ENCODE peak calls at places on chromosomes 5 and 9, in ten cellular contexts. W is PC-3; N is NCI-H460; G is CD8-positive, alpha-beta memory T cell; F is cardiac fibroblast; T is midbrain; M is osteocyte; P is A673; O is naive thymus-derived CD4-positive, alpha-beta T cell; E is activated T-helper 1 cell treated with anti-CD3 and anti-CD28 coated beads, Interleukin-12 subunit alpha, Interleukin-12 subunit beta, Interleukin-2, Interleukin-4 antibody, amounts not matched to agents 30 ng/mL and 10 ng/mL and 1 ng/mL, durations not matched to agents 14 hours and 24 hours and 36 hours. I is an unnamed sample.

GRCh38 chr5:157269763-157270272 is 3.9 kb downstream of the CYFIP2 start:
- DNase-seq in W (no peak), N (no peak), G (no peak), F (no peak), T (no peak), M (no peak), P (no peak), O (no peak), E (no peak), I (no peak)

GRCh38 chr5:138990986-138991645 is 116.0 kb upstream of the LRRTM2 start:
- DNase-seq in W (peak), N (no peak), G (no peak), F (no peak), T (no peak), M (peak), P (no peak), O (no peak), E (no peak), I (no peak)

GRCh38 chr5:180816608-180817534 is 14.3 kb upstream of the MGAT1 start:
- DNase-seq in W (no peak), N (no peak), G (no peak), F (peak), T (no peak), M (no peak), P (no peak), O (no peak), E (no peak), I (no peak)

GRCh38 chr9:127565231-127565630 is 46.8 kb upstream of the STXBP1 start:
- DNase-seq in W (no peak), N (no peak), G (no peak), F (no peak), T (no peak), M (no peak), P (no peak), O (no peak), E (no peak), I (no peak)

GRCh38 chr5:161851691-161852299 is 3.9 kb downstream of the GABRA1 start:
- DNase-seq in W (peak), N (peak), G (no peak), F (peak), T (no peak), M (no peak), P (no peak), O (no peak), E (no peak), I (peak)

GRCh38 chr5:160479926-160480325 is 58.3 kb downstream of the PTTG1 start:
- DNase-seq in W (peak), N (no peak), G (no peak), F (peak), T (no peak), M (no peak), P (no peak), O (no peak), E (no peak), I (no peak)

GRCh38 chr9:121261107-121261460 is 6.9 kb upstream of the GSN start:
- DNase-seq in W (no peak), N (no peak), G (no peak), F (peak), T (peak), M (no peak), P (peak), O (no peak), E (no peak), I (no peak)

GRCh38 chr5:1553642-1554409 is 30.1 kb upstream of the LPCAT1 start:
- DNase-seq in W (no peak), N (no peak), G (peak), F (no peak), T (no peak), M (peak), P (no peak), O (no peak), E (no peak), I (no peak)

GRCh38 chr5:81767938-81768337 is 17.0 kb upstream of the SSBP2 start:
- DNase-seq in W (no peak), N (no peak), G (no peak), F (peak), T (no peak), M (no peak), P (no peak), O (no peak), E (no peak), I (no peak)

GRCh38 chr9:93099551-93100264 is 3.7 kb downstream of the CARD19 start:
- DNase-seq in W (no peak), N (no peak), G (peak), F (no peak), T (no peak), M (no peak), P (no peak), O (no peak), E (no peak), I (no peak)

GRCh38 chr5:73918791-73919221 is 292.8 kb downstream of the ARHGEF28 start:
- DNase-seq in W (no peak), N (no peak), G (no peak), F (peak), T (peak), M (no peak), P (no peak), O (no peak), E (no peak), I (no peak)

GRCh38 chr9:22649384-22649783 is 202.8 kb downstream of the DMRTA1 start:
- DNase-seq in W (no peak), N (no peak), G (no peak), F (peak), T (no peak), M (no peak), P (no peak), O (no peak), E (no peak), I (no peak)

GRCh38 chr9:27768781-27769180 is 195.5 kb upstream of the C9orf72 start:
- DNase-seq in W (no peak), N (no peak), G (no peak), F (no peak), T (no peak), M (no peak), P (no peak), O (no peak), E (no peak), I (no peak)

GRCh38 chr9:36935332-36935731 is 98.7 kb downstream of the PAX5 start:
- DNase-seq in W (no peak), N (no peak), G (no peak), F (no peak), T (no peak), M (peak), P (no peak), O (no peak), E (no peak), I (no peak)

GRCh38 chr5:89827388-89827787 is 582.2 kb downstream of the CETN3 start:
- DNase-seq in W (no peak), N (no peak), G (no peak), F (no peak), T (no peak), M (no peak), P (no peak), O (no peak), E (no peak), I (no peak)

I was measured in RWPE1.